ENCODE peak calls at places on chromosomes 6 and 20, in nine cellular contexts. I is ovary; P is psoas muscle; H is nephron progenitor cell; B is tibial artery; T is CD4-positive, alpha-beta T cell; X is Calu3; Y is HCT116; S is neural crest cell. A is an unnamed sample.

GRCh38 chr6:57221191-57221935 is 744 bp downstream of the RAB23 start:
- DNase-seq in X (peak), H (peak), T (peak), S (peak), P (peak), I (peak), Y (peak), B (peak), A (peak)

GRCh38 chr20:30484749-30485070 is 772.8 kb upstream of the DEFB115 start:
- DNase-seq in H (no peak), X (no peak), S (no peak), I (no peak), Y (no peak), P (no peak), T (no peak), B (no peak), A (no peak)

GRCh38 chr20:51700809-51701285 is 67.3 kb downstream of the ATP9A start:
- DNase-seq in I (no peak), S (peak), T (no peak), Y (peak), X (peak), H (peak), P (no peak), B (no peak), A (no peak)

GRCh38 chr6:167097770-167098169 is 25.1 kb upstream of the CCR6 start:
- DNase-seq in H (no peak), X (no peak), P (no peak), S (no peak), T (no peak), Y (no peak), B (no peak), I (no peak), A (no peak)

GRCh38 chr6:27477318-27478013 is 4.6 kb upstream of the ZNF184 start:
- DNase-seq in X (no peak), I (no peak), T (no peak), P (no peak), B (no peak), S (no peak), Y (no peak), H (no peak), A (no peak)

GRCh38 chr6:144075187-144075586 is 20.2 kb downstream of the SF3B5 start:
- DNase-seq in S (no peak), I (no peak), X (no peak), T (no peak), P (no peak), H (no peak), Y (no peak), B (no peak), A (no peak)

GRCh38 chr6:3719462-3720308 is 31.8 kb downstream of the PXDC1 start:
- DNase-seq in B (no peak), X (no peak), P (no peak), H (no peak), S (no peak), T (no peak), Y (no peak), I (no peak), A (no peak)

GRCh38 chr6:48037946-48038345 is 73.1 kb downstream of the PTCHD4 start:
- DNase-seq in X (no peak), Y (no peak), B (no peak), H (no peak), S (no peak), P (no peak), I (no peak), T (no peak), A (no peak)

GRCh38 chr6:160259585-160259984 is 964 bp upstream of the SLC22A2 start:
- DNase-seq in S (no peak), T (no peak), I (no peak), X (no peak), P (no peak), Y (no peak), H (peak), B (no peak), A (no peak)

GRCh38 chr6:56842602-56843475 is 112.1 kb upstream of the BEND6 start:
- DNase-seq in P (peak), Y (no peak), H (peak), I (peak), B (peak), S (peak), X (peak), T (no peak), A (no peak)

GRCh38 chr6:33895296-33895695 is 91.5 kb upstream of the MLN start:
- DNase-seq in Y (no peak), X (no peak), I (no peak), B (no peak), H (no peak), S (no peak), P (no peak), T (no peak), A (no peak)

GRCh38 chr6:20092071-20092566 is 120.2 kb downstream of the MBOAT1 start:
- DNase-seq in P (no peak), I (no peak), X (peak), Y (peak), B (no peak), H (peak), S (no peak), T (no peak), A (no peak)

GRCh38 chr6:110341671-110342304 is 16.4 kb downstream of the METTL24 start:
- DNase-seq in X (peak), H (peak), T (no peak), I (no peak), Y (peak), P (no peak), B (no peak), S (peak), A (no peak)
- TF ChIP-seq CTCF in X (peak), H (peak), T (no peak), I (no peak), Y (no peak), P (no peak), B (peak), S (peak), A (peak)

GRCh38 chr6:30077218-30077617 is 1.6 kb upstream of the RNF39 start:
- DNase-seq in B (no peak), X (no peak), S (no peak), T (no peak), I (no peak), P (no peak), H (no peak), Y (no peak), A (no peak)

GRCh38 chr6:30076333-30076732 is 764 bp upstream of the RNF39 start:
- DNase-seq in P (no peak), I (no peak), X (no peak), T (no peak), H (no peak), Y (no peak), S (no peak), B (no peak), A (no peak)

GRCh38 chr6:30074331-30075093 is 1.1 kb downstream of the RNF39 start:
- DNase-seq in P (no peak), Y (no peak), H (peak), S (no peak), B (no peak), I (peak), T (no peak), X (no peak), A (no peak)

GRCh38 chr6:30075094-30075986 is at the start of gene RNF39:
- DNase-seq in Y (no peak), X (peak), I (peak), H (peak), P (no peak), S (no peak), B (no peak), T (no peak), A (no peak)

GRCh38 chr6:30075987-30076311 is 380 bp upstream of the RNF39 start:
- DNase-seq in H (no peak), B (no peak), I (no peak), X (peak), P (no peak), T (no peak), Y (no peak), S (no peak), A (no peak)
- TF ChIP-seq CTCF in H (no peak), B (no peak), I (no peak), X (no peak), P (no peak), T (peak), Y (peak), S (no peak), A (no peak)

DNA sequence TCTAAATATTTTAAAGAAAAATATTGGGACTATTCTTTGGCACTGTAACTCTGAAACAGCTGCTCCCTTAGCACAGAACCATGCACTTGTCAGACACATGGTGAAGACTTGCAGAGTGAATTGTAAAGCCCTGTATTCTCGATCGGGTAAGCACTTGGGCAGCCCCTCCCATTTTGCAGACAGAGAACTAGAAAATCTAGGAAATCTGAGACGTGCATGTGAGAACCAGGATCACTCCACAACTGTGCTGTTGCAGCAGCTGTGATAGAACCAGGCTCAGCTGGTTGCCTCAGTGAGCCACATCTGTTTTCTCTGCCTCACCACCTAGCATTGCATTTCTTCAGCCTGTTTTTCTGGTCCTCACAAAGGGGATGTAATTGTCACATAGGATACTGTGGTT is 71.9 kb upstream of the HINT3 start:
- DNase-seq in Y (no peak), H (no peak), T (no peak), X (no peak), P (no peak), S (no peak), I (no peak), B (no peak), A (no peak)
- TF ChIP-seq CTCF in Y (no peak), H (no peak), T (no peak), X (no peak), P (no peak), S (no peak), I (no peak), B (no peak), A (no peak)

GRCh38 chr6:15413558-15414257 is 167.8 kb downstream of the JARID2 start:
- DNase-seq in B (no peak), S (no peak), Y (no peak), X (no peak), T (no peak), P (no peak), H (no peak), I (no peak), A (no peak)
- TF ChIP-seq CTCF in B (no peak), S (no peak), Y (no peak), X (no peak), T (no peak), P (no peak), H (no peak), I (no peak), A (no peak)

GRCh38 chr6:165846123-165846966 is 183.3 kb upstream of the PDE10A start:
- DNase-seq in H (no peak), Y (no peak), P (no peak), T (no peak), X (no peak), B (no peak), S (no peak), I (no peak), A (no peak)

GRCh38 chr6:165847407-165848098 is 184.5 kb upstream of the PDE10A start:
- DNase-seq in P (no peak), B (no peak), S (no peak), H (no peak), T (no peak), X (no peak), I (peak), Y (no peak), A (no peak)

GRCh38 chr6:165850434-165851019 is 187.5 kb upstream of the PDE10A start:
- DNase-seq in T (peak), H (peak), B (peak), P (peak), X (peak), I (peak), S (peak), Y (peak), A (peak)

GRCh38 chr6:165849539-165850430 is 186.7 kb upstream of the PDE10A start:
- DNase-seq in T (no peak), I (no peak), S (no peak), H (no peak), B (no peak), Y (no peak), X (no peak), P (peak), A (no peak)

GRCh38 chr6:165848099-165848461 is 185.0 kb upstream of the PDE10A start:
- DNase-seq in I (no peak), B (no peak), T (no peak), Y (no peak), P (no peak), X (no peak), H (no peak), S (no peak), A (no peak)
- TF ChIP-seq CTCF in I (no peak), B (no peak), T (no peak), Y (no peak), P (no peak), X (no peak), H (peak), S (peak), A (peak)

DNA sequence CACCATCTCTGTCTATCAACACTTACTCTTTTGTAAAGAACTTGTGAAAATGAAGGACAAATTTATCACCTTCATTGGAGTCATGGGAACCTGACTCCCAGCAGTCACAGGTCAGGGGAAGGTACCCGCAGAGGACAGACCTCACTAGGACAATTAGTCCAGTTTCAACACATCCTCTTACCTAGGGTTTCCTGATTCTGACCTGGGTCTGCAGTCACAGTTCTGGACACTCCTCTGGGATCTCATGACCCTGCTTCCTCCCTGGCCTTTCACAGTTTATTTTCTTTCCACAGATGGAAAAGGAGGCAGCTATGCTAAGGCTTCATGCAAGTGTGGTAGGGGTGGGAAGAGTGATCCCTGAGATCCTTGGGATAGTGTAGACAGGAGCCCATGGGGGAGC is 15.7 kb downstream of the HLA-A start:
- DNase-seq in S (no peak), H (no peak), I (no peak), Y (no peak), X (no peak), P (no peak), T (no peak), B (no peak), A (no peak)
- TF ChIP-seq CTCF in S (no peak), H (no peak), I (no peak), Y (no peak), X (no peak), P (no peak), T (no peak), B (no peak), A (no peak)

A was measured in progenitor cell of endocrine pancreas.